ENCODE peak calls at places on chromosomes 16 and 17, in six cellular contexts. P, W, T, O, M and I are unnamed samples.

GRCh38 chr17:66665194-66665593 is 169.7 kb upstream of the CACNG5 start:
- DNase-seq in P (no peak), W (no peak), T (no peak), O (no peak), M (no peak), I (no peak)

GRCh38 chr17:41690497-41690896 is 1.8 kb downstream of the EIF1 start:
- DNase-seq in P (no peak), W (no peak), T (no peak), O (no peak), M (no peak), I (no peak)

GRCh38 chr17:77645441-77646430 is 312.8 kb upstream of the TNRC6C start:
- DNase-seq in P (no peak), W (no peak), T (no peak), O (no peak), M (no peak), I (peak; percentile 46)

GRCh38 chr16:57314161-57314785 is 29.8 kb upstream of the PLLP start:
- DNase-seq in P (no peak), W (peak; percentile 89), T (peak; percentile 57), O (no peak), M (no peak), I (no peak)

GRCh38 chr17:63682441-63682840 is 17.5 kb downstream of the LIMD2 start:
- DNase-seq in P (no peak), W (no peak), T (no peak), O (no peak), M (no peak), I (no peak)

GRCh38 chr16:71359431-71359830 is 908 bp downstream of the CALB2 start:
- DNase-seq in P (no peak), W (no peak), T (no peak), O (no peak), M (no peak), I (no peak)

GRCh38 chr17:74190807-74191206 is 12.7 kb upstream of the RPL38 start:
- DNase-seq in P (no peak), W (no peak), T (no peak), O (no peak), M (no peak), I (no peak)

GRCh38 chr17:3639981-3640596 is 3.5 kb downstream of the CTNS start:
- DNase-seq in P (no peak), W (no peak), T (peak; percentile 43), O (no peak), M (no peak), I (no peak)

GRCh38 chr17:45333702-45334092 is 16.9 kb upstream of the MAP3K14 start:
- DNase-seq in P (peak; percentile 5), W (no peak), T (no peak), O (peak; percentile 2), M (no peak), I (no peak)

GRCh38 chr17:68096111-68096510 is 60.6 kb downstream of the KPNA2 start:
- DNase-seq in P (no peak), W (peak; percentile 53), T (no peak), O (no peak), M (no peak), I (no peak)

GRCh38 chr17:31733326-31733725 is 125.7 kb downstream of the COPRS start:
- DNase-seq in P (no peak), W (no peak), T (no peak), O (no peak), M (no peak), I (no peak)

GRCh38 chr16:12206031-12206748 is 229.7 kb downstream of the SNX29 start:
- DNase-seq in P (no peak), W (no peak), T (no peak), O (no peak), M (no peak), I (no peak)

GRCh38 chr16:3774156-3774767 is 56.9 kb upstream of the TRAP1 start:
- DNase-seq in P (no peak), W (no peak), T (no peak), O (peak; percentile 58), M (peak; percentile 43), I (no peak)

GRCh38 chr17:77611791-77612466 is 346.6 kb upstream of the TNRC6C start:
- DNase-seq in P (no peak), W (no peak), T (no peak), O (no peak), M (no peak), I (no peak)

GRCh38 chr17:12584727-12585126 is 81.0 kb upstream of the MYOCD start:
- DNase-seq in P (no peak), W (no peak), T (no peak), O (no peak), M (no peak), I (no peak)

GRCh38 chr17:6279659-6280058 is 155.3 kb downstream of the AIPL1 start:
- DNase-seq in P (peak; percentile 71), W (no peak), T (no peak), O (no peak), M (no peak), I (no peak)

GRCh38 chr16:359871-360697 is 7.6 kb upstream of the AXIN1 start:
- DNase-seq in P (peak; percentile 7), W (no peak), T (no peak), O (no peak), M (no peak), I (no peak)

GRCh38 chr17:7809086-7809790 is 24.8 kb upstream of the KDM6B start:
- DNase-seq in P (no peak), W (no peak), T (no peak), O (no peak), M (no peak), I (no peak)

GRCh38 chr16:23080329-23080728 is 68.9 kb downstream of the USP31 start:
- DNase-seq in P (no peak), W (no peak), T (no peak), O (no peak), M (no peak), I (no peak)

GRCh38 chr17:75152971-75153853 is 1.1 kb downstream of the JPT1 start:
- DNase-seq in P (peak; percentile 76), W (no peak), T (no peak), O (peak; percentile 24), M (peak; percentile 15), I (no peak)

GRCh38 chr17:50642071-50642721 is 7.5 kb downstream of the ABCC3 start:
- DNase-seq in P (no peak), W (no peak), T (no peak), O (no peak), M (no peak), I (no peak)

GRCh38 chr17:50642722-50643656 is 8.3 kb downstream of the ABCC3 start:
- DNase-seq in P (no peak), W (no peak), T (no peak), O (no peak), M (no peak), I (no peak)

GRCh38 chr17:50638851-50639767 is 4.4 kb downstream of the ABCC3 start:
- DNase-seq in P (peak; percentile 95), W (no peak), T (peak; percentile 99), O (peak; percentile 91), M (peak; percentile 91), I (peak; percentile 98)

GRCh38 chr17:50641339-50641725 is 6.7 kb downstream of the ABCC3 start:
- DNase-seq in P (no peak), W (no peak), T (no peak), O (no peak), M (no peak), I (no peak)

DNA sequence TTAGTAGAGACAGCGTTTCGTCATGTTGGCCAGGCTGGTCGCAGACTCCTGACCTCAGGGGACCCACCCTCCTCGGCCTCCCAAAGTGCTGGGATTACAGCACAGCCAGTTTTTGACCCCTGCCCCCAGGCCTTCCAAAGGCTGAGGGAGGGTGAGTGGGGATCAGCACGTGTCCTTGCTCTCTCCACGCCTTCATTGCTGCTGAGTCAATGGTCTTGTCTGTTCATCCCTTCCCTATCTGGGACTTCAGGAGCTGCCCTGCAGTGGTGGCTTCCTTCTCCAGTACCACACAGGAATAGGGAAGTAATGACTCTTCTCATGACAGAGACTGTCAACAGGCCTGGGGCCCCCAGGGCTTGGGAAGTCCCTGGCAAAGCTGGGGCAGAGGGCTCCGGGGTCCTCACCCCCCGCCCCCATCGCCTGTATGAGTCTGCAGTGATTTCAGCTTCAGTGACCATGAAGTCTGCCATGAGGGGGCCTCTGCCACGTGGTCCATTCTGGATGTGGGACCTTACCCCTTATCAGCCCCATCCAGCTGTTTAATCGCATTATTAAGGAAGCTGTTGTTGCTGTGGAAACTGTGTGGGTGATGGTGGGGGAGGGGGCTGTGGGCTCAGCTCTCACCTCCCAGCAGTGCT is 6.1 kb downstream of the ABCC3 start:
- DNase-seq in P (no peak), W (no peak), T (no peak), O (no peak), M (peak; percentile 22), I (no peak)
- TF ChIP-seq EP300 in P (no peak), W (no peak), T (no peak), O (no peak), M (no peak), I (no peak)

DNA sequence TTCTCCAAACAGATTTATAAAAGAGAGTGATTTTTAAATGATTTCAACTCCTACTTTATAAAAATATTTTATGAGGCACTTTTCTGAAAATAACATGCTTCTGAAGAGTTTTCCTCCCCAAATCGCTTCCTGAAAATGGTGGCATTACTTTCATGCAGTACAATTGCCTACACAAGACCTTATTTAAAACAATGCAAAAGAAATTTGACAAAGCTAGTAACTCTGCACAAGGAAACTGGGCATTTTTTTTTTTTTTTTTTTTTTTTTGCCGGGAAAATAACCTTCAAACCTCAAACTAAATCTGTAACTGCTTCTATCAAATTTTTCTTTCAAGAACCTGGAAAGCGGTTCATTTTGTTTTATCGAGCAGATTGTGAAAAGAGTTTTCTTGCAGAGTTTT is 290.3 kb upstream of the SALL1 start:
- DNase-seq in P (no peak), W (no peak), T (no peak), O (no peak), M (no peak), I (no peak)
- H3K27ac ChIP-seq in P (no peak overlapping the region), W (no peak overlapping the region), T (no peak overlapping the region), O (no peak overlapping the region), M (no peak overlapping the region), I (no peak overlapping the region)

GRCh38 chr16:75854117-75854516 is 127.8 kb upstream of the CPHXL start:
- DNase-seq in P (no peak), W (no peak), T (no peak), O (no peak), M (no peak), I (no peak)
- H3K4me3 ChIP-seq in P (no peak overlapping the region), W (no peak overlapping the region), T (no peak overlapping the region), O (no peak overlapping the region), M (no peak overlapping the region), I (no peak overlapping the region)

GRCh38 chr16:78982344-78982743 is 618.2 kb downstream of the MAF start:
- DNase-seq in P (no peak), W (no peak), T (no peak), O (no peak), M (no peak), I (no peak)
- TF ChIP-seq EP300 in P (no peak), W (no peak), T (no peak), O (no peak), M (no peak), I (no peak)

GRCh38 chr16:29900102-29900887 is at the start of gene ASPHD1:
- DNase-seq in P (no peak), W (no peak), T (peak; percentile 84), O (peak; percentile 87), M (peak; percentile 22), I (peak; percentile 96)
- H3K27ac ChIP-seq in P (peak within 1 kb of the TSS; percentile 69), W (no peak within 1 kb of the TSS), T (peak within 1 kb of the TSS; percentile 90), O (no peak within 1 kb of the TSS), M (peak within 1 kb of the TSS; percentile 37), I (no peak within 1 kb of the TSS)